ENCODE peak calls at places on chromosomes 11 and 22, in eight cellular contexts. U is IMR-90, Z is K562, T is SK-N-SH, D is GM12878, V is HCT116, Y is H1, G is HepG2. B is an unnamed sample.

GRCh38 chr11:12280199-12280837 is 97.1 kb upstream of the PARVA start:
- DNase-seq in U (no peak), Z (no peak), V (no peak), T (no peak), D (no peak), G (no peak), Y (peak), B (no peak)

GRCh38 chr22:27286711-27287110 is 514.8 kb downstream of the MN1 start:
- DNase-seq in Y (no peak), T (peak), D (no peak), V (no peak), Z (no peak), U (no peak), G (no peak), B (no peak)

GRCh38 chr22:45246060-45246985 is 5.6 kb upstream of the KIAA0930 start:
- DNase-seq in G (peak), Z (no peak), V (peak), D (no peak), Y (no peak), T (peak), U (peak), B (peak)

GRCh38 chr22:24803064-24803542 is 2.9 kb upstream of the SGSM1 start:
- DNase-seq in U (peak), Z (peak), V (peak), T (peak), Y (peak), D (no peak), G (peak), B (peak)

GRCh38 chr11:116162541-116163230 is 610.1 kb downstream of the BUD13 start:
- DNase-seq in V (no peak), T (no peak), G (no peak), D (no peak), Z (no peak), U (no peak), Y (peak), B (no peak)

GRCh38 chr11:122874991-122875390 is 7.6 kb upstream of the JHY start:
- DNase-seq in G (no peak), Z (no peak), T (no peak), U (no peak), D (peak), V (no peak), Y (no peak), B (no peak)

GRCh38 chr11:96424693-96425092 is 34.9 kb downstream of the JRKL start:
- DNase-seq in D (no peak), Z (no peak), G (no peak), V (no peak), T (no peak), Y (no peak), U (peak), B (no peak)

GRCh38 chr11:71420455-71421241 is 27.5 kb downstream of the DHCR7 start:
- DNase-seq in G (peak), Y (peak), U (peak), Z (peak), D (peak), V (peak), T (peak), B (peak)

GRCh38 chr11:45322891-45323597 is 36.9 kb upstream of the SYT13 start:
- DNase-seq in T (no peak), U (no peak), G (no peak), D (no peak), Z (no peak), Y (peak), V (no peak), B (no peak)

GRCh38 chr22:27997538-27997937 is 78.5 kb upstream of the PITPNB start:
- DNase-seq in U (peak), Z (no peak), Y (no peak), V (no peak), G (no peak), D (no peak), T (no peak), B (no peak)

GRCh38 chr11:75768112-75768908 is at the start of gene DGAT2:
- DNase-seq in Z (peak), U (peak), Y (peak), T (peak), D (peak), V (peak), G (peak), B (peak)

GRCh38 chr11:32090774-32091370 is at the start of gene RCN1:
- DNase-seq in U (peak), Z (peak), Y (peak), T (peak), V (no peak), G (peak), D (no peak), B (peak)

GRCh38 chr11:69510471-69511357 is 29.3 kb downstream of the LINC01488 start:
- DNase-seq in U (peak), Y (no peak), G (no peak), T (no peak), Z (no peak), V (no peak), D (no peak), B (no peak)

GRCh38 chr11:2991477-2992233 is 474 bp downstream of the NAP1L4 start:
- DNase-seq in Y (no peak), Z (no peak), U (peak), D (no peak), G (peak), V (no peak), T (no peak), B (peak)

GRCh38 chr11:65620666-65621065 is 5.1 kb downstream of the PCNX3 start:
- DNase-seq in G (no peak), Y (no peak), T (no peak), D (no peak), U (no peak), Z (no peak), V (no peak), B (no peak)

GRCh38 chr11:26285593-26285992 is 46.3 kb upstream of the ANO3 start:
- DNase-seq in T (no peak), D (no peak), Z (no peak), U (no peak), Y (no peak), V (no peak), G (no peak), B (no peak)

GRCh38 chr11:30254307-30255298 is 23.8 kb downstream of the FSHB start:
- DNase-seq in G (no peak), U (no peak), V (no peak), Z (no peak), Y (no peak), D (no peak), T (no peak), B (no peak)

GRCh38 chr22:29031236-29031982 is 30.2 kb downstream of the C22orf31 start:
- DNase-seq in T (peak), U (peak), Z (peak), D (no peak), G (peak), Y (peak), V (peak), B (peak)

GRCh38 chr22:43750751-43751150 is 61.4 kb downstream of the EFCAB6 start:
- DNase-seq in Y (no peak), V (no peak), Z (no peak), T (no peak), G (no peak), D (peak), U (no peak), B (no peak)

GRCh38 chr11:46348566-46348981 is 1.3 kb downstream of the DGKZ start:
- DNase-seq in U (no peak), Z (no peak), G (no peak), Y (no peak), D (no peak), T (no peak), V (no peak), B (no peak)

GRCh38 chr22:45577746-45578523 is 75.3 kb downstream of the FBLN1 start:
- DNase-seq in Z (peak), D (peak), Y (peak), V (peak), G (peak), T (peak), U (peak), B (peak)

GRCh38 chr11:86162257-86162656 is 82.3 kb upstream of the EED start:
- DNase-seq in V (no peak), Z (no peak), U (peak), G (no peak), Y (no peak), T (no peak), D (no peak), B (no peak)

GRCh38 chr11:47425611-47426010 is 628 bp downstream of the PSMC3 start:
- DNase-seq in T (no peak), D (no peak), G (no peak), Z (no peak), V (no peak), U (no peak), Y (no peak), B (no peak)

GRCh38 chr11:75563978-75564552 is 2.0 kb downstream of the SERPINH1 start:
- DNase-seq in U (peak), V (no peak), D (no peak), Y (peak), Z (peak), G (peak), T (no peak), B (no peak)

GRCh38 chr11:69437001-69437875 is 44.2 kb upstream of the LINC01488 start:
- DNase-seq in Y (no peak), V (no peak), T (no peak), U (no peak), D (no peak), G (peak), Z (no peak), B (peak)

GRCh38 chr11:59767212-59767611 is 12.0 kb downstream of the STX3 start:
- DNase-seq in T (no peak), U (no peak), Z (peak), V (no peak), G (no peak), Y (no peak), D (no peak), B (no peak)
- TF ChIP-seq RAD21 in T (no peak), U (no peak), Z (no peak), V (no peak), G (no peak), Y (no peak), D (no peak), B (no peak)

DNA sequence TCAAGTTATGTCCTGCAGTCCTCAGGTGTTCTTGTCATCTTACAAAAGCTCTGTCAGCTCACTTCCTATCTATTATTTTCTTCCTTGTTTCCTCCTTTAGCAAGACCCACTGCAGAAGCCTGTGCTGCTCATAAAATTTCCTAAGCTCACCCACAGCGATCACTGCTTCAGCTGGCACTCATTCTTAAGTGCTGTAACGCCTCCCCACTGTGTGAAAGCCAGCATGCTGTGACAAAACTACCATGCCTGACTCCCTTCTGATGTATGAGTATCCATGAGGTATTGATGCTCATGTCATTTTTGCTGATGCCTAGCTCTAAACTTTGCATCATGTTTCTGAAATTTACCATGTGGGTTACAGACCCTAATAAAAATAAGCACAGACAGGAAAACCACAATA is 41.5 kb upstream of the CNTN5 start:
- DNase-seq in G (no peak), U (no peak), Y (no peak), V (no peak), T (no peak), D (no peak), Z (no peak), B (no peak)
- TF ChIP-seq RAD21 in G (no peak), U (no peak), Y (no peak), V (no peak), T (no peak), D (no peak), Z (no peak), B (no peak)

GRCh38 chr11:62433141-62433543 is 14.3 kb downstream of the SCGB1A1 start:
- DNase-seq in T (no peak), Z (no peak), G (no peak), U (no peak), Y (no peak), D (no peak), V (no peak), B (no peak)
- TF ChIP-seq RAD21 in T (no peak), Z (no peak), G (no peak), U (no peak), Y (no peak), D (no peak), V (no peak), B (no peak)

GRCh38 chr22:38189104-38189503 is 7.5 kb upstream of the PLA2G6 start:
- DNase-seq in T (no peak), U (no peak), D (no peak), G (no peak), Y (no peak), V (no peak), Z (no peak), B (no peak)
- TF ChIP-seq RAD21 in T (no peak), U (no peak), D (no peak), G (no peak), Y (no peak), V (no peak), Z (no peak), B (no peak)

GRCh38 chr22:41725510-41726110 is 26.3 kb downstream of the MEI1 start:
- DNase-seq in Z (peak), U (peak), Y (no peak), V (no peak), T (no peak), G (peak), D (no peak), B (peak)
- TF ChIP-seq RAD21 in Z (no peak), U (no peak), Y (no peak), V (no peak), T (no peak), G (no peak), D (no peak), B (no peak)

GRCh38 chr11:67408437-67409200 is 4.7 kb downstream of the TBC1D10C start:
- DNase-seq in T (no peak), U (no peak), Z (no peak), Y (no peak), G (no peak), V (no peak), D (no peak), B (no peak)

GRCh38 chr11:67409781-67410368 is 5.6 kb upstream of the CARNS1 start:
- DNase-seq in D (no peak), Z (peak), Y (peak), V (peak), U (no peak), T (no peak), G (peak), B (no peak)

GRCh38 chr11:67407700-67408163 is 3.8 kb downstream of the TBC1D10C start:
- DNase-seq in D (no peak), Y (no peak), Z (no peak), U (no peak), G (no peak), V (no peak), T (no peak), B (no peak)

GRCh38 chr11:67410369-67410831 is 5.1 kb upstream of the CARNS1 start:
- DNase-seq in G (no peak), Z (no peak), U (no peak), V (no peak), D (no peak), T (no peak), Y (no peak), B (no peak)

DNA sequence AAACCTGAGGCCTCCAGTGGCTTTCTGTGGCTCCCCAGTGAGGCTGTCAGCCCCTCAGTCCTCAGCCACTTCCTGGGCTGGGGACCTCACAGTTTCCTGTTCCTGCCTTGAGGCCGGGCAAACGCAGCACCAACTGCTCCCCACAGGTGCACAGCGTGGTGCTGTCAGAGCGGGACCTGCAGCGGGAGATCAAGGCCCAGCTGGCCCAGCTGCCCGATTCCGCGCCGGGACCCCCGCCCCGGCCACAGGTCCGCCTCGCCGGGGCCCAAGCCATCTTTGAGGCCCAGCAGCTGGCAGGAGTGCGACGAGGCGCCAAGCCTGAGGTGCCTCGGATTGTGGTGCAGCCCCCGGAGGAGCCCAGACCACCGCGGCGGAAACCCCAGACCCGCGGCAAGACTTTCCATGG is 5.4 kb downstream of the TBC1D10C start:
- DNase-seq in Y (no peak), D (no peak), U (no peak), V (no peak), T (no peak), G (no peak), Z (no peak), B (no peak)
- TF ChIP-seq RAD21 in Y (no peak), D (no peak), U (no peak), V (no peak), T (no peak), G (no peak), Z (no peak), B (no peak)

GRCh38 chr11:41522899-41523672 is 63.6 kb upstream of the LRRC4C start:
- DNase-seq in Y (no peak), Z (no peak), T (no peak), D (no peak), V (no peak), U (no peak), G (no peak), B (no peak)
- TF ChIP-seq RAD21 in Y (no peak), Z (no peak), T (no peak), D (no peak), V (no peak), U (no peak), G (no peak), B (no peak)

GRCh38 chr11:35313066-35313765 is 106.1 kb downstream of the SLC1A2 start:
- DNase-seq in V (no peak), G (no peak), U (no peak), Y (no peak), T (no peak), Z (no peak), D (peak), B (no peak)
- TF ChIP-seq RAD21 in V (no peak), G (no peak), U (no peak), Y (no peak), T (no peak), Z (no peak), D (peak), B (no peak)